ENCODE peak calls at places on chromosomes 2 and 18, in eight cellular contexts. S is fibroblast of lung; B is CD8-positive, alpha-beta T cell; W is GM23338; K is HCT116; Y is kidney; Q is tibial nerve; O is H9. M is an unnamed sample.

GRCh38 chr2:175880-176800 is 87.7 kb downstream of the SH3YL1 start:
- DNase-seq in B (peak; percentile 79), Y (no peak), Q (no peak), W (no peak), K (no peak), S (peak; percentile 51), O (no peak), M (no peak)

GRCh38 chr2:3007135-3007534 is 370.5 kb downstream of the EIPR1 start:
- DNase-seq in B (no peak), W (no peak), O (no peak), K (no peak), S (no peak), Y (no peak), Q (no peak), M (no peak)

GRCh38 chr2:9106338-9107167 is 100.1 kb upstream of the ASAP2 start:
- DNase-seq in W (no peak), K (no peak), O (no peak), Q (no peak), Y (no peak), B (no peak), S (no peak), M (no peak)

GRCh38 chr2:8886876-8887275 is 49.5 kb upstream of the KIDINS220 start:
- DNase-seq in B (no peak), S (no peak), K (no peak), Y (no peak), O (no peak), W (no peak), Q (no peak), M (no peak)

GRCh38 chr2:9830685-9831410 is 12.4 kb upstream of the TAF1B start:
- DNase-seq in W (no peak), Y (no peak), K (no peak), Q (no peak), S (no peak), B (no peak), O (no peak), M (no peak)

GRCh38 chr2:168685619-168686453 is 116.6 kb upstream of the NOSTRIN start:
- DNase-seq in K (no peak), S (peak; percentile 13), W (no peak), B (no peak), Y (no peak), Q (no peak), O (no peak), M (no peak)

GRCh38 chr2:231297108-231297908 is 98.2 kb upstream of the B3GNT7 start:
- DNase-seq in Q (peak; percentile 25), K (peak; percentile 10), W (peak; percentile 84), B (no peak), O (peak; percentile 82), S (peak; percentile 58), Y (no peak), M (peak; percentile 52)

GRCh38 chr18:65788373-65788772 is 37.6 kb downstream of the CDH7 start:
- DNase-seq in Q (no peak), S (no peak), O (peak; percentile 29), B (no peak), Y (no peak), W (no peak), K (no peak), M (no peak)

GRCh38 chr2:98552499-98553179 is 55.7 kb downstream of the COA5 start:
- DNase-seq in K (no peak), S (no peak), O (no peak), W (no peak), B (peak; percentile 34), Q (no peak), Y (no peak), M (peak; percentile 35)

GRCh38 chr2:51881673-51882072 is 849.7 kb upstream of the NRXN1 start:
- DNase-seq in B (no peak), Y (no peak), W (no peak), Q (no peak), O (no peak), K (no peak), S (no peak), M (no peak)

GRCh38 chr2:173713904-173714555 is 251.1 kb downstream of the SP3 start:
- DNase-seq in K (no peak), W (no peak), Q (no peak), B (no peak), O (no peak), Y (no peak), S (no peak), M (no peak)

GRCh38 chr2:75047907-75048625 is 89.6 kb downstream of the POLE4 start:
- DNase-seq in K (no peak), Y (no peak), B (no peak), O (no peak), S (peak; percentile 50), Q (no peak), W (no peak), M (no peak)

GRCh38 chr2:239166201-239166834 is 234.5 kb downstream of the HDAC4 start:
- DNase-seq in O (no peak), Y (peak; percentile 32), K (no peak), Q (no peak), W (no peak), B (no peak), S (no peak), M (peak; percentile 48)

GRCh38 chr2:231347081-231347480 is 48.4 kb upstream of the B3GNT7 start:
- DNase-seq in Q (no peak), Y (peak; percentile 2), B (no peak), W (no peak), O (no peak), K (no peak), S (no peak), M (no peak)

GRCh38 chr2:134518101-134518500 is 200.7 kb downstream of the TMEM163 start:
- DNase-seq in K (no peak), O (no peak), W (no peak), Q (no peak), B (no peak), S (no peak), Y (no peak), M (no peak)

GRCh38 chr2:145066151-145066661 is 546.3 kb upstream of the ZEB2 start:
- DNase-seq in Q (peak; percentile 9), S (peak; percentile 4), Y (no peak), B (no peak), K (no peak), W (no peak), O (no peak), M (no peak)

GRCh38 chr2:132676999-132677398 is 7.0 kb upstream of the LYPD1 start:
- DNase-seq in Y (no peak), K (no peak), S (peak; percentile 25), O (no peak), Q (no peak), B (no peak), W (no peak), M (no peak)

DNA sequence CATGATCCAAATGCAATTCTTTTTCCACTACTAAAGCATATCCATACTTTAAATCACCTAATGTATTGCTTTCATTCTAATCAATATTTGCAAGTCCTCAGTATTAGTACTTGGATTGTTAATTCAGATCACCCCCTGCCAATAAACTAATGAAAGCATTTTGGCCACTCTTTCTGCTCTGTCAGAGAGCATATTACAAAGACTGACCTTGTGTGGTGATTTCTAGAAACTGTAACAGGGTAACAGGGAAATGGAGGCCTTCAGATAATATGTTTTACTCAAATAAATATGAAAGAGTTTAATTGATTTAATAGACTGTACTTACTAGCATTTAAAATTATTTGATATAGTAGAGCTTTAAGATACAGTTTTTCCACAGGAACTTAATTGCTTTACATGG is 453.0 kb downstream of the KCNJ3 start:
- DNase-seq in B (no peak), Y (no peak), Q (no peak), K (no peak), S (no peak), W (no peak), O (no peak), M (no peak)
- TF ChIP-seq CTCF in B (no peak), Y (no peak), Q (no peak), K (no peak), S (no peak), W (no peak), O (no peak), M (no peak)

GRCh38 chr2:112630268-112630667 is 15.5 kb upstream of the SLC20A1 start:
- DNase-seq in Q (no peak), W (no peak), S (no peak), O (no peak), Y (no peak), K (no peak), B (peak; percentile 53), M (no peak)
- H3K4me1 ChIP-seq in Q (peaks cover 33% of the 10 kb centered on the region), W (peaks cover 16% of the 10 kb centered on the region), S (peaks cover 39% of the 10 kb centered on the region), O (peaks cover 6% of the 10 kb centered on the region), Y (peaks cover 7% of the 10 kb centered on the region), K (peaks cover 68% of the 10 kb centered on the region), B (peaks cover 87% of the 10 kb centered on the region), M (peaks cover 21% of the 10 kb centered on the region)

GRCh38 chr2:27202829-27203228 is 9.0 kb upstream of the ATRAID start:
- DNase-seq in S (no peak), Y (no peak), Q (no peak), W (no peak), K (no peak), O (no peak), B (no peak), M (no peak)
- TF ChIP-seq CTCF in S (no peak), Y (no peak), Q (no peak), W (no peak), K (no peak), O (no peak), B (no peak), M (no peak)

GRCh38 chr2:219404291-219404910 is 13.8 kb upstream of the DES start:
- DNase-seq in Q (no peak), O (no peak), W (peak; percentile 45), K (no peak), B (no peak), Y (no peak), S (no peak), M (peak; percentile 90)

GRCh38 chr2:219404954-219405353 is 13.2 kb upstream of the DES start:
- DNase-seq in Y (no peak), O (peak; percentile 82), B (no peak), S (no peak), K (no peak), W (peak; percentile 67), Q (no peak), M (no peak)

GRCh38 chr2:219405451-219405850 is 12.7 kb upstream of the DES start:
- DNase-seq in S (no peak), K (no peak), Y (no peak), B (no peak), Q (no peak), O (peak; percentile 76), W (peak; percentile 59), M (no peak)

GRCh38 chr2:219406861-219407230 is 11.3 kb upstream of the DES start:
- DNase-seq in W (no peak), S (peak; percentile 89), B (no peak), Y (no peak), O (no peak), Q (no peak), K (no peak), M (peak; percentile 76)

DNA sequence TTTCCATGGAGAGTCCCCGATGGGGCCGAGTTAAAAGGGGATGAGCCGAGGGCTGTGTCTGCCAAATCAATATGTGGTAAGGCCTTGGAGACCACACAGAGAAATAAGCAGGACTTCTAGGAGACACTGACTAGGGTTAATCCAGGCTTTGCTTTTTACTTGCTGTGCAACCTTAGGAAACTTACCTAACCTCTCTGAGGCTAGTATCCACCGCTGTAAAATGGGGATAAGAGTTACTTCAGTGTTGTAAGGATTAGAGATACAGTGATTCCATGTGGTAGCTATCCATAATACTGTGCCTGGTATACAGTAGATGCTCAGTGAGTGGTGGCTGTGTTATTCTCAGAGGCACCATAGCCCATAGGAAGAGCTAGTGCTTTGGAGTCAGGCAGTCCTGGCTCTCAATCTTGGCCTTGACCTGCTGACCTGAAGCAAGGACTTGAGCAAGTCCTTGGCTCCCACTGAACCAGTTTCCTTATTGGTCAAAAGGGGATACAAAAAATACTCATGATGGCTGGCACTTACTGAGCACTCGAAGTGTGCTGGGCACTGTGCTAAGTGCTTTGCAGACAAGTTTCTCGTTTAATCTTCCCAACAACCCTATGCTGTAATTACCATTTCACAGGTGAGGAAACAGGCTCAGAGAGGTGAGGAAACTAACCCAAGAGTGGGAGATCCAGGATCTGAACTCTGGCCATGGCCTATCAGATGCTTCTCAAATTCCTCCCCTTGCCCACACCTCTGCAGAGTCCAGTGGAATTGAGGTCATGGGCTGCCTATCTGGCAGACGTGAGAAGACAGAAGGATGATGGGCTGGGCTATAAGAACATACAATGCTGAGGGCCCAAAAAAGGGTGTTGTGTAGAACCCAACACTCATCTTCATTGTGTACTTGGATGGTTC is 12.0 kb upstream of the DES start:
- DNase-seq in W (no peak), Q (no peak), B (no peak), O (no peak), Y (no peak), K (no peak), S (no peak), M (no peak)
- H3K4me1 ChIP-seq in W (peaks cover 16% of the 10 kb centered on the region), Q (no peaks in the 10 kb centered on the region), B (no peaks in the 10 kb centered on the region), O (no peaks in the 10 kb centered on the region), Y (no peaks in the 10 kb centered on the region), K (peaks cover 41% of the 10 kb centered on the region), S (peaks cover 11% of the 10 kb centered on the region), M (peaks cover 48% of the 10 kb centered on the region)